ENCODE peak calls at places on chromosomes 16 and 17, in nine cellular contexts. N is prostate gland, C is dorsolateral prefrontal cortex, A is heart right ventricle, X is GM23338, Z is RWPE1, L is brain microvascular endothelial cell, Y is heart left ventricle, D is GM23248. V is an unnamed sample.

GRCh38 chr16:83113317-83113716 is 486.5 kb downstream of the CDH13 start:
- DNase-seq in N (no peak), C (peak; percentile 45), A (no peak), X (peak; percentile 66), Z (no peak), L (peak; percentile 32), Y (no peak), D (peak; percentile 41), V (no peak)

GRCh38 chr17:71203953-71204352 is 916.9 kb upstream of the SOX9 start:
- DNase-seq in N (no peak), C (no peak), A (no peak), X (no peak), Z (no peak), L (no peak), Y (no peak), D (peak; percentile 22), V (no peak)

GRCh38 chr16:85733839-85734170 is 17.1 kb downstream of the C16orf74 start:
- DNase-seq in N (no peak), C (no peak), A (no peak), X (peak; percentile 98), Z (no peak), L (peak; percentile 32), Y (no peak), D (no peak), V (no peak)

GRCh38 chr17:29145289-29146058 is 34.7 kb downstream of the MYO18A start:
- DNase-seq in N (peak; percentile 54), C (no peak), A (peak; percentile 77), X (peak; percentile 89), Z (no peak), L (peak; percentile 67), Y (peak; percentile 83), D (peak; percentile 88), V (peak; percentile 65)

GRCh38 chr17:69898606-69899005 is 176.4 kb upstream of the KCNJ16 start:
- DNase-seq in N (no peak), C (no peak), A (no peak), X (no peak), Z (no peak), L (no peak), Y (no peak), D (peak; percentile 14), V (no peak)

GRCh38 chr16:29899516-29900101 is at the start of gene SEZ6L2:
- DNase-seq in N (peak; percentile 82), C (peak; percentile 61), A (peak; percentile 70), X (peak; percentile 98), Z (peak; percentile 97), L (peak; percentile 89), Y (peak; percentile 60), D (peak; percentile 95), V (no peak)

GRCh38 chr17:28272166-28272565 is 46.8 kb upstream of the TMEM97 start:
- DNase-seq in N (no peak), C (no peak), A (no peak), X (no peak), Z (no peak), L (no peak), Y (no peak), D (peak; percentile 83), V (no peak)

GRCh38 chr17:74431568-74432483 is at the start of gene GPRC5C:
- DNase-seq in N (peak; percentile 96), C (no peak), A (peak; percentile 83), X (peak; percentile 88), Z (peak; percentile 83), L (no peak), Y (peak; percentile 87), D (peak; percentile 50), V (peak; percentile 19)

GRCh38 chr17:56866076-56866475 is 32.1 kb downstream of the DGKE start:
- DNase-seq in N (no peak), C (no peak), A (no peak), X (no peak), Z (no peak), L (no peak), Y (no peak), D (no peak), V (no peak)

GRCh38 chr16:74931445-74931844 is 53.5 kb downstream of the WDR59 start:
- DNase-seq in N (no peak), C (no peak), A (no peak), X (no peak), Z (no peak), L (peak; percentile 22), Y (no peak), D (no peak), V (no peak)

GRCh38 chr17:77441130-77441920 is 300.6 kb downstream of the SEC14L1 start:
- DNase-seq in N (no peak), C (no peak), A (no peak), X (no peak), Z (no peak), L (no peak), Y (no peak), D (no peak), V (peak; percentile 91)

GRCh38 chr17:72535346-72535745 is 414.5 kb downstream of the SOX9 start:
- DNase-seq in N (no peak), C (no peak), A (no peak), X (no peak), Z (no peak), L (no peak), Y (no peak), D (no peak), V (no peak)

GRCh38 chr17:67837965-67838364 is 12.7 kb downstream of the BPTF start:
- DNase-seq in N (no peak), C (no peak), A (no peak), X (no peak), Z (no peak), L (no peak), Y (no peak), D (no peak), V (no peak)

GRCh38 chr16:85698459-85699223 is 9.9 kb upstream of the GINS2 start:
- DNase-seq in N (no peak), C (no peak), A (no peak), X (no peak), Z (no peak), L (no peak), Y (no peak), D (no peak), V (no peak)

GRCh38 chr16:81473561-81473960 is 29.0 kb downstream of the CMIP start:
- DNase-seq in N (no peak), C (no peak), A (no peak), X (no peak), Z (no peak), L (peak; percentile 52), Y (peak; percentile 61), D (peak; percentile 23), V (no peak)

GRCh38 chr17:77924757-77925336 is 33.7 kb upstream of the TNRC6C start:
- DNase-seq in N (no peak), C (peak; percentile 36), A (peak; percentile 72), X (peak; percentile 83), Z (no peak), L (peak; percentile 7), Y (peak; percentile 69), D (peak; percentile 33), V (no peak)

GRCh38 chr16:630024-630814 is 566 bp upstream of the WFIKKN1 start:
- DNase-seq in N (no peak), C (no peak), A (no peak), X (no peak), Z (no peak), L (no peak), Y (no peak), D (peak; percentile 47), V (no peak)

GRCh38 chr17:1078831-1079561 is 82.1 kb downstream of the TIMM22 start:
- DNase-seq in N (no peak), C (no peak), A (peak; percentile 62), X (peak; percentile 75), Z (no peak), L (no peak), Y (peak; percentile 84), D (no peak), V (no peak)

DNA sequence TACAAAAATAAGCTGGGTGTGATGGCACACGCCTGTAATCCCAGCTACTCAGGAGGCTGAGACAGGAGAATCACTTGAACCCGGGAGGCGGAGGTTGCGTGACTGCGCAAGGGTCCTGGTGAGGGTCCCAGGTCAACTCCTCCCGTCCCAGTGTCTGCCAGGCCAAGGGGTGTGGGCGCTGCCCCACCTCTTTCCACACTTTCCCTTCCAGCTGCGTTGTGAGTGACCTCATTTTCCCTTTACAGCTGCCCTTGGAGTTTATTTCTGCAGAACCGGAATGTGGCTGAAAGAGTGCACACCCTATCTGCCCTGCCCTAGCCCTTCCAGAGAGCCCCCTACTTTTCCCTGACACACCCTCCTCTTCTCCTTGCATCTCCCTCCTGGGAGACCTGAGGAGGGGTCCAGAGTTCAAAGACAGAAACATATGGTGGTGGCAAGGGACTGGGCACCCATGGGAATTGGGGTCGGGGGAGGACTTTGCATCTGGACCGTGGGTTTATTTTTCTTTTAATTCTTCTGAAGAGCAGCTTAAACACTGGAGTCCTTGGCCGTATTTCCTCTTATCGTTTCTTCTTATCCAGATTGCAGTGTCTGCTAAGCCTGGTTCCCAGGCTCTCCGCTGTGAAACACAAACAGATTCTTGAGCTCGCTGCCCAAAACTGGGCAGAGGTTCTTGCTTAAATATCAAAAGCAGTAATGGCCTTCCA is 20.9 kb downstream of the MRC2 start:
- DNase-seq in N (no peak), C (no peak), A (no peak), X (no peak), Z (no peak), L (no peak), Y (no peak), D (peak; percentile 42), V (no peak)
- H3K27ac ChIP-seq in N (no peak overlapping the region), C (no peak overlapping the region), A (peak overlapping the region; percentile 75), X (peak overlapping the region; percentile 68), Z (no peak overlapping the region), L (peak overlapping the region; percentile 6), Y (peak overlapping the region; percentile 28), D (peak overlapping the region; percentile 12), V (no peak overlapping the region)

DNA sequence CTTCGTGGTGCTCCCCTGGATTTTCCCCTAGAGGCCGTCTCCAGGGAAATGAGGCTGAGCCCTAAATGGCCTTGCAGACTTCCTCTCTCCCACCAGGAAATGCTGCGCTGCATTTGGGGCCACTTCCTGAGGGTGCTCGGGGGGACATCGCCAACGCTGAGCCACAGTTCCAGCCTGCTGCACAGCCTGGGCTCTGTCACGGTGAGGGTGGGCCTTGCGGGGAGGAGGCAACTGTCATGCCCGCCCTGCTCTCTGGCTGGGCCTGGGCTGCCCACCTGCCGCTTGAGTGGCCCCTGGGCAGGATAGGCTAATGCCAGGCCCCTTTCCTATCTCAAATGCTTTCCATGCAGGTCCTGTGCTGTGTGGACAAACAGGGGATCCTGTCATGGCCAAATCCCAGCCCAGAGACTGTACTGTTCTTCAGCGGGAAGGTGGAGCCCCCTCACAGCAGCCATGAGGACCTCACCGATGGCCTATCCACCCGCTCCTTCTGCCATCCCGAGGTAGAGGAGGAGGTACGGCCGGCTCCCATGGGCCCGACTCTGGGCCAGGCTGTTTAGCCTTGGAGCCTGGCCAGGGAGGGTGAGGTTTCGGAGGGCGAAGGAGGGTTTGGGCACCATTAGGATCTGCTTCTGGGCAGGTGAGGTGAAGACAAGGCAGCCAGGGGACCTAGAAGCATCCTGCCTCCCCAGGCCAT is 24.2 kb downstream of the CASKIN2 start:
- DNase-seq in N (no peak), C (no peak), A (no peak), X (no peak), Z (no peak), L (no peak), Y (no peak), D (no peak), V (no peak)
- H3K27ac ChIP-seq in N (no peak overlapping the region), C (no peak overlapping the region), A (peak overlapping the region; percentile 82), X (no peak overlapping the region), Z (peak overlapping the region; percentile 14), L (no peak overlapping the region), Y (peak overlapping the region; percentile 18), D (no peak overlapping the region), V (no peak overlapping the region)

GRCh38 chr16:2969545-2970521 is 685 bp downstream of the PAQR4 start:
- DNase-seq in N (peak; percentile 50), C (peak; percentile 57), A (peak; percentile 55), X (peak; percentile 93), Z (peak; percentile 61), L (peak; percentile 7), Y (peak; percentile 67), D (peak; percentile 80), V (peak; percentile 53)
- H3K27ac ChIP-seq in N (peak overlapping the region; percentile 67), C (peak overlapping the region; percentile 98), A (peak overlapping the region; percentile 70), X (no peak overlapping the region), Z (peak overlapping the region; percentile 84), L (no peak overlapping the region), Y (peak overlapping the region; percentile 44), D (no peak overlapping the region), V (peak overlapping the region; percentile 39)

GRCh38 chr16:57479422-57480126 is 6.7 kb downstream of the DOK4 start:
- DNase-seq in N (no peak), C (no peak), A (peak; percentile 73), X (peak; percentile 86), Z (no peak), L (peak; percentile 42), Y (peak; percentile 72), D (peak; percentile 59), V (no peak)
- H3K27ac ChIP-seq in N (no peak overlapping the region), C (peak overlapping the region; percentile 41), A (peak overlapping the region; percentile 67), X (no peak overlapping the region), Z (no peak overlapping the region), L (peak overlapping the region; percentile 16), Y (peak overlapping the region; percentile 63), D (peak overlapping the region; percentile 56), V (peak overlapping the region; percentile 24)

V was measured in CD8-positive, alpha-beta memory T cell.